ENCODE peak calls at places on chromosomes 2 and 18, in nine cellular contexts. E, C, R, L, D, Q, W, O and T are unnamed samples.

GRCh38 chr2:127525692-127526141 is 572 bp downstream of the IWS1 start:
- DNase-seq in R (no peak), W (no peak), E (peak), O (peak), D (peak), C (no peak), Q (no peak), L (peak), T (peak)

GRCh38 chr2:15449542-15450236 is 111.4 kb downstream of the NBAS start:
- DNase-seq in E (peak), D (no peak), R (no peak), C (no peak), L (no peak), W (no peak), O (no peak), Q (no peak), T (no peak)

GRCh38 chr2:59655809-59656208 is 897.6 kb downstream of the BCL11A start:
- DNase-seq in L (peak), R (no peak), C (no peak), D (no peak), O (no peak), E (no peak), Q (no peak), W (no peak), T (no peak)

GRCh38 chr2:222318026-222318711 is 19.4 kb upstream of the PAX3 start:
- DNase-seq in C (peak), Q (peak), L (peak), R (peak), E (peak), W (peak), D (no peak), O (peak), T (peak)

GRCh38 chr2:13572466-13572865 is 855.7 kb downstream of the TRIB2 start:
- DNase-seq in D (no peak), E (no peak), Q (no peak), O (no peak), L (no peak), R (no peak), C (no peak), W (no peak), T (no peak)

GRCh38 chr2:159439421-159439820 is 152.9 kb upstream of the WDSUB1 start:
- DNase-seq in W (no peak), O (no peak), E (no peak), Q (no peak), C (no peak), R (no peak), L (no peak), D (no peak), T (no peak)

GRCh38 chr2:102755284-102755683 is 6.5 kb upstream of the TMEM182 start:
- DNase-seq in O (no peak), Q (no peak), R (no peak), E (no peak), C (no peak), L (no peak), D (no peak), W (no peak), T (no peak)

GRCh38 chr2:196315388-196316049 is 144.1 kb upstream of the STK17B start:
- DNase-seq in D (no peak), O (peak), E (peak), C (no peak), Q (no peak), L (peak), R (no peak), W (no peak), T (peak)

GRCh38 chr2:26344581-26345283 is 1.2 kb upstream of the SELENOI start:
- DNase-seq in D (no peak), W (no peak), C (no peak), L (peak), E (peak), O (no peak), Q (no peak), R (peak), T (no peak)

GRCh38 chr2:136381722-136382633 is 264.0 kb upstream of the CXCR4 start:
- DNase-seq in L (no peak), O (no peak), Q (no peak), R (no peak), D (no peak), W (peak), C (peak), E (no peak), T (no peak)

GRCh38 chr18:22293417-22293816 is 124.0 kb downstream of the GATA6 start:
- DNase-seq in D (no peak), C (no peak), Q (no peak), L (peak), O (no peak), E (peak), W (no peak), R (no peak), T (no peak)

GRCh38 chr2:217864960-217865359 is 137.8 kb downstream of the TNS1 start:
- DNase-seq in L (no peak), R (no peak), O (no peak), Q (no peak), C (no peak), E (no peak), D (no peak), W (no peak), T (no peak)

GRCh38 chr2:240593026-240593702 is 6.6 kb downstream of the CAPN10 start:
- DNase-seq in E (no peak), C (peak), L (no peak), R (no peak), O (no peak), Q (no peak), D (no peak), W (peak), T (no peak)

GRCh38 chr2:55112229-55113016 is 62.2 kb upstream of the RTN4 start:
- DNase-seq in E (peak), W (peak), L (no peak), D (no peak), O (no peak), Q (no peak), R (no peak), C (peak), T (no peak)

GRCh38 chr2:9114457-9114856 is 92.2 kb upstream of the ASAP2 start:
- DNase-seq in W (no peak), R (no peak), C (peak), L (peak), E (no peak), Q (no peak), D (no peak), O (no peak), T (no peak)

GRCh38 chr18:79275461-79275860 is 120.3 kb upstream of the NFATC1 start:
- DNase-seq in E (peak), D (no peak), O (no peak), L (no peak), R (no peak), C (no peak), Q (no peak), W (no peak), T (no peak)

GRCh38 chr2:213104089-213104902 is 47.1 kb downstream of the IKZF2 start:
- DNase-seq in E (peak), C (no peak), W (no peak), O (no peak), D (no peak), R (no peak), L (peak), Q (no peak), T (no peak)

GRCh38 chr2:195531754-195532153 is 125.3 kb upstream of the SLC39A10 start:
- DNase-seq in C (no peak), R (no peak), O (no peak), E (peak), Q (no peak), D (peak), W (no peak), L (no peak), T (no peak)

GRCh38 chr2:197273485-197273884 is 37.1 kb downstream of the ANKRD44 start:
- DNase-seq in Q (no peak), W (no peak), C (no peak), O (no peak), R (no peak), D (no peak), L (no peak), E (no peak), T (no peak)

GRCh38 chr2:9820020-9820973 is 23.0 kb upstream of the TAF1B start:
- DNase-seq in E (peak), D (no peak), C (no peak), L (peak), Q (no peak), W (no peak), R (peak), O (no peak), T (peak)

GRCh38 chr2:228798931-228799588 is 472.0 kb downstream of the PID1 start:
- DNase-seq in R (no peak), L (no peak), E (peak), C (no peak), Q (no peak), W (peak), D (no peak), O (no peak), T (no peak)

GRCh38 chr18:22703883-22704626 is 229.1 kb upstream of the RBBP8 start:
- DNase-seq in C (no peak), R (no peak), W (no peak), Q (no peak), O (peak), D (no peak), L (peak), E (peak), T (no peak)

GRCh38 chr2:98771771-98772521 is 41.0 kb upstream of the MGAT4A start:
- DNase-seq in E (peak), O (no peak), R (no peak), C (peak), Q (peak), D (no peak), L (peak), W (no peak), T (no peak)

GRCh38 chr2:96554293-96555145 is 18.0 kb downstream of the ARID5A start:
- DNase-seq in E (peak), R (peak), D (no peak), Q (no peak), L (peak), W (peak), C (peak), O (peak), T (no peak)

GRCh38 chr2:173590278-173590811 is 235.7 kb downstream of the CDCA7 start:
- DNase-seq in L (peak), D (peak), C (no peak), Q (peak), E (peak), O (peak), W (peak), R (no peak), T (peak)

GRCh38 chr2:101718993-101719571 is 21.6 kb downstream of the MAP4K4 start:
- DNase-seq in L (no peak), E (no peak), Q (no peak), O (peak), W (no peak), R (no peak), C (no peak), D (no peak), T (no peak)

GRCh38 chr2:54672587-54673456 is 50.6 kb upstream of the EML6 start:
- DNase-seq in E (no peak), L (no peak), D (no peak), Q (no peak), C (no peak), O (no peak), W (no peak), R (no peak), T (no peak)

GRCh38 chr2:161312996-161313395 is 4.8 kb downstream of the PSMD14 start:
- DNase-seq in E (no peak), O (peak), R (no peak), L (peak), C (no peak), Q (no peak), W (no peak), D (no peak), T (peak)

GRCh38 chr2:195392446-195393336 is 264.3 kb upstream of the SLC39A10 start:
- DNase-seq in O (no peak), D (no peak), C (no peak), L (no peak), E (no peak), Q (no peak), W (no peak), R (no peak), T (no peak)

GRCh38 chr2:9757430-9758287 is 85.6 kb upstream of the TAF1B start:
- DNase-seq in O (peak), Q (no peak), D (no peak), R (peak), C (no peak), W (no peak), E (peak), L (no peak), T (no peak)

GRCh38 chr2:113183703-113184102 is 9.9 kb downstream of the PSD4 start:
- DNase-seq in C (peak), Q (no peak), O (no peak), R (no peak), L (no peak), E (no peak), D (no peak), W (peak), T (no peak)

GRCh38 chr18:71105078-71105819 is 816.4 kb downstream of the SOCS6 start:
- DNase-seq in D (no peak), L (peak), C (no peak), Q (no peak), E (peak), R (no peak), W (no peak), O (no peak), T (no peak)

GRCh38 chr2:42949125-42949524 is 156.7 kb upstream of the HAAO start:
- DNase-seq in O (no peak), Q (no peak), C (peak), L (no peak), E (no peak), D (no peak), W (no peak), R (no peak), T (no peak)

GRCh38 chr2:88857951-88858406 is 166.5 kb downstream of the RPIA start:
- DNase-seq in L (no peak), R (no peak), W (no peak), Q (no peak), O (no peak), C (no peak), E (peak), D (no peak), T (peak)

GRCh38 chr2:241150660-241151530 is 628 bp downstream of the PPP1R7 start:
- DNase-seq in Q (no peak), O (no peak), W (peak), D (no peak), R (no peak), C (no peak), L (no peak), E (peak), T (no peak)

GRCh38 chr2:102698369-102699111 is 63.3 kb upstream of the TMEM182 start:
- DNase-seq in E (no peak), C (no peak), L (peak), W (peak), R (no peak), Q (no peak), D (no peak), O (no peak), T (no peak)

GRCh38 chr2:58237741-58238140 is 3.4 kb downstream of the FANCL start:
- DNase-seq in L (peak), E (no peak), W (no peak), O (no peak), C (no peak), Q (no peak), R (no peak), D (no peak), T (no peak)

GRCh38 chr2:195820373-195820772 is 163.3 kb downstream of the SLC39A10 start:
- DNase-seq in L (peak), W (no peak), E (peak), C (no peak), R (no peak), D (peak), Q (peak), O (peak), T (no peak)

GRCh38 chr18:77124452-77124922 is 8.1 kb downstream of the MBP start:
- DNase-seq in R (no peak), C (peak), L (no peak), E (no peak), W (no peak), O (no peak), D (no peak), Q (no peak), T (no peak)

GRCh38 chr18:2070636-2071035 is 500.7 kb downstream of the METTL4 start:
- DNase-seq in L (peak), D (no peak), W (no peak), C (no peak), R (no peak), O (no peak), E (no peak), Q (no peak), T (no peak)
- TF ChIP-seq CTCF in L (no peak), D (no peak), W (no peak), C (no peak), R (no peak), O (no peak), E (no peak), Q (no peak), T (no peak)

GRCh38 chr2:168461942-168462331 is 5.9 kb downstream of the CERS6 start:
- DNase-seq in L (no peak), O (no peak), R (no peak), E (no peak), W (no peak), D (no peak), C (no peak), Q (no peak), T (no peak)
- TF ChIP-seq CTCF in L (no peak), O (peak), R (peak), E (no peak), W (no peak), D (no peak), C (no peak), Q (no peak), T (peak)

DNA sequence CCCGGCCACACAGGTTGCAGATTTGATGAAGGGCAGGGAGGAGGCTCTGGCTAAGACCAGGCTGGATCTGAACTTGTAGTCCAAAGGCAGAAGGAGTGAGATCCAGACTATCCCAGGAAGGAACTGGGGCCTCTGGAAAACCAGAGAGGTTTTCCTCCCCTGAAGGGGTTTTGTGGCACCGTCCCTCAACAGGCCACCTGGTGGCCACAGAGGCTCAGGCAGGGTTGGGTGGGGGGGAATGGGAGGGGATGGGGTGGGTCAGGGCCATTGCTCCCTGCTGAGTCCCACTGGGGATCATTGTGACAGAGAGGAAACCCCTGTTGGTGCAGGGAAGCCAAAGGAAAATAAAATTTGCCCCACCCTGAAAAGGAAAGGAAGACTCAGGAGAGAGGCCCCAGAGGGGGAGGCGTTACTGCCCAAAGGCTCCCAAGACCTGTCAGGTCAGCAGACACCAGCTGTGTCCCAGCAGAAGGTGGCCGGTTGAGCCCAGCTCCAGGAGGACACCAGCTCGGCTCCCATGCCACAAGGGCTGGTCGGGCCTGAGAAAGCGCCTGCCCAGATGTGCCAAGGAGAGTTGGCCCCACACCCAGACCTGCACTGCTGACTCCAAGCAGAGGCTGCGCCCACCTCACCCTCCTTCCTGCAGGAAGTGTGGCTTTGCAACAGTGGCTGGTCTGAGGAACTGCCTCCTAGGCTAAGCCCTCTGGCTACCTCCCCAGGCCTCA is 37.3 kb upstream of the PTMA start:
- DNase-seq in R (peak), Q (no peak), D (no peak), E (no peak), C (peak), L (no peak), W (peak), O (no peak), T (no peak)
- TF ChIP-seq CTCF in R (peak), Q (peak), D (no peak), E (peak), C (peak), L (peak), W (no peak), O (peak), T (peak)

GRCh38 chr18:31680836-31681568 is 3.4 kb downstream of the B4GALT6 start:
- DNase-seq in C (no peak), Q (no peak), O (no peak), W (no peak), L (peak), E (no peak), R (no peak), D (no peak), T (no peak)
- TF ChIP-seq CTCF in C (no peak), Q (no peak), O (no peak), W (no peak), L (no peak), E (peak), R (peak), D (peak), T (peak)

GRCh38 chr2:235496239-235496621 is 2.4 kb downstream of the AGAP1 start:
- DNase-seq in E (no peak), O (no peak), D (no peak), L (peak), W (no peak), R (no peak), C (no peak), Q (no peak), T (no peak)

GRCh38 chr2:235493402-235493774 is 455 bp upstream of the AGAP1 start:
- DNase-seq in O (no peak), D (no peak), C (no peak), R (no peak), L (no peak), E (peak), W (no peak), Q (no peak), T (no peak)

GRCh38 chr2:235495373-235496238 is 1.8 kb downstream of the AGAP1 start:
- DNase-seq in L (peak), D (no peak), Q (no peak), E (no peak), R (no peak), C (no peak), W (no peak), O (no peak), T (no peak)

GRCh38 chr2:235493775-235494715 is at the start of gene AGAP1:
- DNase-seq in E (peak), Q (no peak), O (peak), L (peak), W (peak), D (peak), R (peak), C (peak), T (no peak)

DNA sequence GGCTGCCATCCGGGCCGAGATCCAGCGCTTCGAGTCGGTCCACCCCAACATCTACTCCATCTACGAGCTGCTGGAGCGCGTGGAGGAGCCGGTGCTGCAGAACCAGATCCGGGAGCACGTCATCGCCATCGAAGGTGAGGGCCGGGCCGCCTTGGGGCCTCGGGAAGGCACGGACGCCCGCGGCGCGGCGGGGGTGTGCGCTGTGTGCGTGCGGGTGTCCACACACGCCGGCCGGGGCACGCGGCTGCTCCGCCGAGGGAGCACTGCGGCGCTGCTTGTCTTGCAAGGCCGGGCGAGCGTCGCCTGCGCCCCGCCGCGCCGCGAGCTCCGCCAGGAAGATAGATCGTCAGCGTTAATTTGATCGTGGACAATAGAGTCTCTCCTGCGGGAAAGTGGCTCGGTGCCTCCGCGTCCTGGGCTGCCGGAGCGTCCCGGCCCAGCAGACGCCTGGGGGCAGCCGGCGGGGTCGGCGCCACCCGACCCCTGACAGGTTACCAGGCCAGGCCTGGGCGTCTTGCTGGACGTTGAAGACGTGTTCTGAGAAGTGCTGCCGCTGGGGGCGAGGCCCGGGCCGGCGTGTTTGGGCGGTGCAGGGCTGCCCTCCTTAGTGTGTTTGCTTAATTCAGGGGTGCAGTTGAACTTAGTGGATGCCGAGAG is 1.0 kb downstream of the AGAP1 start:
- DNase-seq in O (peak), E (peak), W (peak), C (no peak), L (peak), D (no peak), R (no peak), Q (no peak), T (no peak)
- TF ChIP-seq CTCF in O (peak), E (peak), W (no peak), C (no peak), L (no peak), D (no peak), R (peak), Q (no peak), T (no peak)